ENCODE peak calls at places on chromosomes 1 and 21, in ten cellular contexts. C is occipital lobe; H is stimulated activated naive CD4-positive, alpha-beta T cell; Y is WTC11; A is heart left ventricle; F is amniotic stem cell; N is fibroblast of pulmonary artery; J is HTR-8/SVneo; R is CD8-positive, alpha-beta memory T cell; V is tibial artery. T is an unnamed sample.

GRCh38 chr1:37930246-37931142 is 16.4 kb downstream of the INPP5B start:
- DNase-seq in C (no peak), H (peak), Y (no peak), A (peak), F (no peak), N (peak), J (no peak), R (peak), V (no peak), T (peak)

GRCh38 chr1:235866913-235867850 is 476 bp upstream of the LYST start:
- DNase-seq in C (peak), H (peak), Y (peak), A (peak), F (peak), N (peak), J (peak), R (peak), V (peak), T (peak)

GRCh38 chr21:29077651-29078090 is 4.2 kb upstream of the CCT8 start:
- DNase-seq in C (no peak), H (no peak), Y (no peak), A (no peak), F (no peak), N (peak), J (no peak), R (no peak), V (no peak), T (peak)

GRCh38 chr1:9240914-9241820 is 6.6 kb downstream of the H6PD start:
- DNase-seq in C (no peak), H (no peak), Y (no peak), A (no peak), F (no peak), N (no peak), J (no peak), R (no peak), V (no peak), T (no peak)

GRCh38 chr1:210407207-210407886 is 78.6 kb downstream of the HHAT start:
- DNase-seq in C (peak), H (peak), Y (peak), A (peak), F (peak), N (peak), J (peak), R (peak), V (peak), T (peak)

GRCh38 chr1:16266411-16267118 is 29.6 kb upstream of the CPLANE2 start:
- DNase-seq in C (no peak), H (no peak), Y (no peak), A (no peak), F (no peak), N (peak), J (no peak), R (no peak), V (no peak), T (no peak)

GRCh38 chr1:87733421-87733820 is 404.7 kb downstream of the LMO4 start:
- DNase-seq in C (no peak), H (no peak), Y (no peak), A (no peak), F (no peak), N (no peak), J (no peak), R (no peak), V (no peak), T (no peak)

GRCh38 chr1:173276922-173277800 is 70.0 kb upstream of the TNFSF4 start:
- DNase-seq in C (no peak), H (no peak), Y (no peak), A (no peak), F (no peak), N (no peak), J (no peak), R (no peak), V (no peak), T (no peak)

GRCh38 chr1:42419449-42419848 is 36.4 kb downstream of the ZMYND12 start:
- DNase-seq in C (no peak), H (no peak), Y (no peak), A (peak), F (no peak), N (peak), J (no peak), R (no peak), V (no peak), T (no peak)

GRCh38 chr21:27571706-27572105 is 604.8 kb upstream of the ADAMTS5 start:
- DNase-seq in C (no peak), H (no peak), Y (no peak), A (no peak), F (no peak), N (peak), J (no peak), R (no peak), V (no peak), T (no peak)

GRCh38 chr1:219324171-219324570 is 150.5 kb downstream of the LYPLAL1 start:
- DNase-seq in C (no peak), H (no peak), Y (no peak), A (no peak), F (no peak), N (no peak), J (no peak), R (no peak), V (no peak), T (no peak)

GRCh38 chr1:26164036-26164927 is 4.5 kb downstream of the C1orf232 start:
- DNase-seq in C (no peak), H (no peak), Y (peak), A (peak), F (no peak), N (peak), J (no peak), R (peak), V (no peak), T (peak)

GRCh38 chr1:202315576-202316168 is 26.1 kb downstream of the UBE2T start:
- DNase-seq in C (peak), H (peak), Y (peak), A (peak), F (peak), N (peak), J (peak), R (peak), V (peak), T (peak)

GRCh38 chr1:61337981-61338848 is 255.9 kb downstream of the NFIA start:
- DNase-seq in C (peak), H (no peak), Y (peak), A (peak), F (peak), N (peak), J (peak), R (no peak), V (peak), T (no peak)

GRCh38 chr1:2808386-2808705 is 6.9 kb upstream of the TTC34 start:
- DNase-seq in C (no peak), H (no peak), Y (no peak), A (no peak), F (no peak), N (no peak), J (no peak), R (no peak), V (no peak), T (no peak)

GRCh38 chr1:16250547-16251251 is 13.7 kb upstream of the CPLANE2 start:
- DNase-seq in C (no peak), H (no peak), Y (no peak), A (no peak), F (no peak), N (peak), J (no peak), R (no peak), V (peak), T (no peak)

T was measured in B cell.